ENCODE peak calls at places on chromosomes 11 and 22, in seven cellular contexts. O is kidney; S is PC-3; F is activated CD8-positive, alpha-beta T cell treated with anti-CD3 and anti-CD28 coated beads for 36 hours; A is pancreas; Y is endodermal cell; V is dorsolateral prefrontal cortex. Z is an unnamed sample.

GRCh38 chr11:128965485-128965884 is 22.8 kb upstream of the TP53AIP1 start:
- DNase-seq in O (no peak), S (no peak), F (no peak), A (no peak), Y (no peak), V (no peak), Z (peak)

GRCh38 chr11:92269021-92269420 is 44.4 kb downstream of the FAT3 start:
- DNase-seq in O (no peak), S (peak), F (no peak), A (no peak), Y (no peak), V (no peak), Z (no peak)

GRCh38 chr11:25961539-25961938 is 370.4 kb upstream of the ANO3 start:
- DNase-seq in O (no peak), S (peak), F (no peak), A (no peak), Y (no peak), V (no peak), Z (no peak)

GRCh38 chr11:96267490-96268010 is 75.4 kb downstream of the MAML2 start:
- DNase-seq in O (no peak), S (no peak), F (peak), A (no peak), Y (no peak), V (no peak), Z (peak)

GRCh38 chr22:31095637-31096249 is 11.6 kb downstream of the SELENOM start:
- DNase-seq in O (no peak), S (no peak), F (no peak), A (no peak), Y (no peak), V (no peak), Z (no peak)

GRCh38 chr11:128431931-128432330 is 155.4 kb downstream of the ETS1 start:
- DNase-seq in O (no peak), S (no peak), F (no peak), A (no peak), Y (no peak), V (no peak), Z (no peak)

GRCh38 chr11:43904737-43905515 is 24.3 kb downstream of the ALKBH3 start:
- DNase-seq in O (no peak), S (no peak), F (no peak), A (no peak), Y (no peak), V (no peak), Z (no peak)

GRCh38 chr11:95456704-95457491 is 225.9 kb upstream of the SESN3 start:
- DNase-seq in O (no peak), S (no peak), F (no peak), A (no peak), Y (no peak), V (no peak), Z (no peak)

GRCh38 chr11:93614111-93614784 is 47.2 kb upstream of the CEP295 start:
- DNase-seq in O (no peak), S (no peak), F (peak), A (no peak), Y (peak), V (no peak), Z (no peak)

GRCh38 chr22:26770624-26771023 is 113.2 kb downstream of the MIAT start:
- DNase-seq in O (no peak), S (no peak), F (no peak), A (no peak), Y (no peak), V (no peak), Z (no peak)

GRCh38 chr11:120773501-120774031 is 250.3 kb upstream of the TBCEL start:
- DNase-seq in O (no peak), S (peak), F (no peak), A (no peak), Y (peak), V (no peak), Z (peak)

GRCh38 chr22:30116362-30117117 is 36.3 kb downstream of the HORMAD2 start:
- DNase-seq in O (no peak), S (peak), F (no peak), A (no peak), Y (no peak), V (no peak), Z (no peak)

GRCh38 chr11:69044111-69045013 is 4.4 kb upstream of the TPCN2 start:
- DNase-seq in O (peak), S (peak), F (peak), A (peak), Y (peak), V (peak), Z (no peak)

GRCh38 chr11:12746593-12747097 is 72.4 kb downstream of the TEAD1 start:
- DNase-seq in O (peak), S (peak), F (no peak), A (no peak), Y (peak), V (no peak), Z (no peak)

GRCh38 chr11:127693686-127694085 is 693.1 kb upstream of the KIRREL3 start:
- DNase-seq in O (no peak), S (no peak), F (no peak), A (no peak), Y (no peak), V (no peak), Z (no peak)

GRCh38 chr22:38056969-38057841 is at the start of gene PICK1:
- DNase-seq in O (peak), S (peak), F (peak), A (peak), Y (peak), V (peak), Z (peak)

GRCh38 chr22:50505776-50506610 is 1.5 kb downstream of the LMF2 start:
- DNase-seq in O (peak), S (no peak), F (no peak), A (peak), Y (no peak), V (no peak), Z (no peak)

GRCh38 chr11:57116654-57117053 is 65.1 kb upstream of the LRRC55 start:
- DNase-seq in O (no peak), S (peak), F (peak), A (peak), Y (peak), V (no peak), Z (peak)

GRCh38 chr11:9906043-9906791 is 242.3 kb downstream of the SWAP70 start:
- DNase-seq in O (no peak), S (peak), F (no peak), A (no peak), Y (peak), V (no peak), Z (no peak)

GRCh38 chr11:110711776-110712642 is at the start of gene ARHGAP20:
- DNase-seq in O (peak), S (peak), F (peak), A (peak), Y (peak), V (peak), Z (peak)

GRCh38 chr11:46979358-46979757 is 42.8 kb downstream of the CSTPP1 start:
- DNase-seq in O (no peak), S (no peak), F (no peak), A (no peak), Y (no peak), V (no peak), Z (no peak)

GRCh38 chr11:67500818-67501584 is 4.2 kb downstream of the PITPNM1 start:
- DNase-seq in O (peak), S (no peak), F (no peak), A (no peak), Y (no peak), V (no peak), Z (no peak)

GRCh38 chr22:49103314-49104052 is 724.2 kb downstream of the BRD1 start:
- DNase-seq in O (no peak), S (no peak), F (no peak), A (no peak), Y (no peak), V (peak), Z (no peak)

GRCh38 chr11:44575288-44575672 is 9.8 kb downstream of the CD82 start:
- DNase-seq in O (peak), S (no peak), F (peak), A (no peak), Y (no peak), V (no peak), Z (no peak)

GRCh38 chr11:108632041-108632440 is 32.8 kb upstream of the DDX10 start:
- DNase-seq in O (no peak), S (no peak), F (no peak), A (no peak), Y (no peak), V (no peak), Z (no peak)

GRCh38 chr11:9566561-9567063 is 6.9 kb upstream of the WEE1 start:
- DNase-seq in O (no peak), S (no peak), F (no peak), A (no peak), Y (no peak), V (no peak), Z (no peak)

GRCh38 chr11:779120-779954 is 2.0 kb upstream of the GATD1 start:
- DNase-seq in O (peak), S (no peak), F (no peak), A (no peak), Y (peak), V (no peak), Z (no peak)
- TF ChIP-seq CTCF in O (no peak), S (no peak), F (no peak), A (no peak), Y (no peak), V (no peak), Z (no peak)

GRCh38 chr22:42399315-42400271 is 32.6 kb downstream of the NFAM1 start:
- DNase-seq in O (peak), S (no peak), F (peak), A (no peak), Y (peak), V (no peak), Z (no peak)
- TF ChIP-seq CTCF in O (no peak), S (no peak), F (no peak), A (no peak), Y (no peak), V (no peak), Z (no peak)

DNA sequence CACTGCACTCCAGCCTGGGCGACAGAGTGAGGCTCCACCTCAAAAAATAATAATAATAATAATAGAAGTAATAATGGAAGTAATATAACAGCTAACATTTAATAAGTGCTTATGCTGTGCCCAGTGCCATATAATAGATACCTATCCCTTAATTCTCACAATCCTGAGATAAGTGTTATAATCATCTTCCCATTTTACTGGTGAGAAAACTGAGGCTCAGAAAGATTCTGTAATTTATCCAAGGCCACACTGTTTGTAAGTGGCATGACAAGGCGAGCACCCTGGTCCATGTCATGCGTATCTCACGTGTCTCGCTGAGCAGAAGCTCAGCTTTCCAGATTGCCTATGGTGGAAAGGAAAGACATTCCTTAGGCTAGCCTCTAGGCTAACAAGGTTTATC is 15.2 kb upstream of the LDLRAD3 start:
- DNase-seq in O (no peak), S (no peak), F (no peak), A (no peak), Y (peak), V (no peak), Z (no peak)
- TF ChIP-seq CTCF in O (no peak), S (no peak), F (no peak), A (no peak), Y (no peak), V (no peak), Z (no peak)

DNA sequence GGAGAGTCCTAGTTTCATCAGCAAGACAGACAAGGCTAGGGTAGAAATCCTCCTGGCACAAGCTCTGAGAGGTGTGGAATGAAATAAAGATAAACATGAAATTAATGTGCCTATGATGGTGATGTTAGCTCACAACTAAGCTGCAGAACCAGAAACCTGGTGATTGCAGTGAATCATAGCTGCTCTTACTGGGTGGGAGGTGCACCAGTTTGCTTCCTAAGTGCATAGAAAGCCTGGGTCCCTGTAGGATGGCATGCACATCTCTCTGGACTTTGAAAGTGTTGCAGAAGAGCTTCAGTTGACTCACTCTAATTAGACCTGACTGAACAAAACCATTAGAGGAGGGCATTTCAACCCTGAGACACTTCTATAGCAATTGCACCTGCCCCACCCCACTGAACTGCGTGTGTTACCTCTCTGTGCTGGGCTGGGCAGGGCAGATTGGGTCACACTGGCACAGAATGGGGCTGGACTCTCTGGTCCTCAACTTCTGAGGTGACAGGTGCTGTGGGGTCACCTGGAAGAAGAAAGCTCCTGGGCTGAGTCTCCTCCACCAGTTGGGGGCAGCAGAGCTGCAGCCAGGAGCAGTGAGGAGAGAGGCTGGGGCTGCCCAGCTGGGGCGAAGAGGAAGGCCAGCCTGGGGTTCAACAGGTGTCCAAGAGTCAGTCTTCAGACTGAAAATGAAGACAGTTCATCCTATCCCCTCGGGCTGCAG is 57.9 kb downstream of the GGTLC2 start:
- DNase-seq in O (no peak), S (peak), F (peak), A (no peak), Y (peak), V (no peak), Z (no peak)
- TF ChIP-seq CTCF in O (no peak), S (peak), F (peak), A (no peak), Y (peak), V (no peak), Z (peak)

GRCh38 chr22:17788528-17789378 is 14.5 kb upstream of the BID start:
- DNase-seq in O (no peak), S (no peak), F (no peak), A (no peak), Y (peak), V (no peak), Z (no peak)
- TF ChIP-seq CTCF in O (no peak), S (no peak), F (no peak), A (no peak), Y (peak), V (no peak), Z (no peak)